ENCODE peak calls at places on chromosomes 16 and 17, in eight cellular contexts. C is HAP-1, S is cardiac muscle cell, G is heart left ventricle, A is uterus, D is astrocyte, T is esophagus muscularis mucosa, B is GM23338. L is an unnamed sample.

GRCh38 chr17:74389937-74390679 is 22.8 kb downstream of the GPR142 start:
- DNase-seq in D (no peak), T (no peak), S (no peak), G (no peak), C (no peak), B (no peak), A (no peak), L (no peak)

GRCh38 chr16:54193013-54193655 is 93.5 kb downstream of the IRX3 start:
- DNase-seq in B (no peak), A (no peak), T (no peak), C (no peak), G (no peak), S (no peak), D (no peak), L (no peak)

GRCh38 chr16:52456368-52456767 is 90.6 kb downstream of the TOX3 start:
- DNase-seq in T (no peak), A (no peak), C (no peak), G (no peak), B (no peak), S (no peak), D (no peak), L (no peak)

GRCh38 chr17:17096438-17097178 is 54.4 kb downstream of the MPRIP start:
- DNase-seq in T (no peak), C (no peak), S (no peak), A (no peak), G (no peak), D (peak; percentile 14), B (no peak), L (no peak)

GRCh38 chr17:55735784-55736405 is 13.2 kb upstream of the TMEM100 start:
- DNase-seq in G (no peak), B (peak; percentile 78), C (peak; percentile 25), T (no peak), A (no peak), S (peak; percentile 66), D (peak; percentile 35), L (peak; percentile 69)

GRCh38 chr16:30997887-30998711 is 12.3 kb downstream of the STX1B start:
- DNase-seq in T (no peak), S (no peak), D (peak; percentile 87), C (no peak), A (peak; percentile 60), B (peak; percentile 34), G (no peak), L (no peak)

GRCh38 chr16:27246439-27246838 is 22.1 kb downstream of the NSMCE1 start:
- DNase-seq in A (no peak), S (no peak), C (no peak), T (peak; percentile 53), G (no peak), B (no peak), D (no peak), L (peak; percentile 66)

GRCh38 chr17:50274142-50274944 is at the start of gene TMEM92:
- DNase-seq in T (no peak), D (no peak), B (peak; percentile 96), G (no peak), C (peak; percentile 62), A (peak; percentile 58), S (peak; percentile 88), L (no peak)

GRCh38 chr17:57810740-57811632 is 38.9 kb downstream of the MRPS23 start:
- DNase-seq in C (no peak), T (peak; percentile 91), D (peak; percentile 72), S (no peak), A (peak; percentile 52), G (peak; percentile 43), B (no peak), L (peak; percentile 84)

GRCh38 chr16:87203060-87203656 is 114.0 kb downstream of the C16orf95 start:
- DNase-seq in C (peak; percentile 54), D (peak; percentile 81), G (peak; percentile 38), S (peak; percentile 81), A (peak; percentile 25), B (peak; percentile 89), T (no peak), L (no peak)

DNA sequence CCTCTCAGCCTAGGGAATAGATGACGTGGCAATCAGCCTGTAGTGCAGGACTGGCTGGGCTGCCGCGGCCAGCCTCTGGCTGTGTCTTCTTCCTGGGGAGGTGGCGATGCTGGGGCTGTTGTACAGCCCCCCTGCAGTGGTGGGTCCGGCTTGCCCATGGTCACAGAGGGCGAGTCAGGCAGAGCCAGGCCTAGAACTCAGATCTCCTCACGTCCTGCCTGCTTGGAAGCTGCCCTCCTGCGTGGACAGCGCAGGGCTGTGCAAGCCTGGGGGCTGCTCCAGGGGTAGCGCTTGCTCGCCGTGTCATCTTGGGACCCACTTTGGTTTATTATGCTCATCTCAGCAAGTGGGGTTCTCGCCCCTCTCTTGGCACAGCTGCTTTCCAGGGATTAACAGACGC is 19.3 kb downstream of the NMRAL1 start:
- DNase-seq in D (no peak), B (no peak), S (no peak), G (no peak), C (no peak), A (no peak), T (no peak), L (no peak)
- H3K36me3 ChIP-seq in D (peaks cover 33% of the 10 kb centered on the region), B (peaks cover 25% of the 10 kb centered on the region), S (peaks cover 38% of the 10 kb centered on the region), G (peaks cover 99% of the 10 kb centered on the region), C (peaks cover 82% of the 10 kb centered on the region), A (no peaks in the 10 kb centered on the region), T (peaks cover 94% of the 10 kb centered on the region), L (peaks cover 46% of the 10 kb centered on the region)

DNA sequence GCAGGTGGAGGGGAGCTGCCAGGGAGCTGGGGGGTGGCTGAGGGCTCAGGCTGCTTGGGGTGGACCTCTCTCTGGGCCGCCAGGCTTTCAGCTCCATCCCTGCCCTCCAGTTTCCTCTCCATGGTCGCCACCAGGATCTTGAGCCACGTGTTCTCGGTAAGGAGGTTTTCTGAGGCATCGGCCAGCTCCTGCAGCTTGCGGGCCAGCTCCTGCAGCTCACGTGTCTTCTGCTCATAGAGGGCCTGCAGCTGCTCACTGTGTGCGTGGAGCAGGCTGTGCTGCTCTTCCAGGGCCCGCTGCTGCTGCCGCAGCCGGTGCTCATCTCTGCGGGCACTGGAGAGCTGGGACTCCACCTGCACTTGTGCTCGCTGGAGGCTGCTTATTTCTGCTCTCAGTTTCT is 11.0 kb downstream of the SNN start:
- DNase-seq in C (no peak), S (no peak), G (no peak), T (no peak), D (no peak), B (no peak), A (no peak), L (peak; percentile 80)
- H3K36me3 ChIP-seq in C (peaks cover 48% of the 10 kb centered on the region), S (peaks cover 20% of the 10 kb centered on the region), G (peaks cover 79% of the 10 kb centered on the region), T (peaks cover 66% of the 10 kb centered on the region), D (peaks cover 14% of the 10 kb centered on the region), B (peaks cover 22% of the 10 kb centered on the region), A (no peaks in the 10 kb centered on the region), L (peaks cover 24% of the 10 kb centered on the region)

GRCh38 chr17:31456814-31457213 is 65.3 kb downstream of the RAB11FIP4 start:
- DNase-seq in D (no peak), A (no peak), T (no peak), S (no peak), G (no peak), B (no peak), C (no peak), L (no peak)
- H3K36me3 ChIP-seq in D (no peaks in the 10 kb centered on the region), A (no peaks in the 10 kb centered on the region), T (no peaks in the 10 kb centered on the region), S (no peaks in the 10 kb centered on the region), G (no peaks in the 10 kb centered on the region), B (no peaks in the 10 kb centered on the region), C (no peaks in the 10 kb centered on the region), L (no peaks in the 10 kb centered on the region)

DNA sequence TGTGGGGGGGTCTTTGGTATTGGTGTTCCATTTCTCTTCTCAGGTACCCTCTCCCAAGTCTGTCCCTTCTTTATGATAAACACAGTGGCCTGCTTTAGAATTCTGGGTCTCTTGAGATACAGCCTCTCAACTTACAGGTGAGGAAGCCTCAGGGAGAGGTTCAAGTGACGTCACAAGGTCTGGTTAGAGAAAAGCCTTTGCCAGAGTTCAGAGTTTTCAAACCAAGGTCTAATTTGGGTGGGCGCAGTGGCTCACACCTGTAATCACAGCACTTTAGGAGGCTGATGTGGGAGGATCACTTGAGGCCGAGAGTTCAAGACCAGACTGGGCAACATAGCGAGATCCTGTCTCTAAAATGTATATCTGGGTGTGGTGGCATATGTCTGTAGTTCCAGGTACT is 2.1 kb downstream of the IRF8 start:
- DNase-seq in G (no peak), D (no peak), A (no peak), S (no peak), B (no peak), C (no peak), T (no peak), L (no peak)
- H3K36me3 ChIP-seq in G (no peaks in the 10 kb centered on the region), D (no peaks in the 10 kb centered on the region), A (no peaks in the 10 kb centered on the region), S (no peaks in the 10 kb centered on the region), B (no peaks in the 10 kb centered on the region), C (no peaks in the 10 kb centered on the region), T (no peaks in the 10 kb centered on the region), L (no peaks in the 10 kb centered on the region)